ENCODE peak calls at places on chromosomes 3 and 15, in eight cellular contexts. F is adrenal gland, E is heart left ventricle, I is lower lobe of right lung, Z is right lobe of liver, J is DND-41, T is GM23338, G is thoracic aorta. Y is an unnamed sample. For H3K4me1, the result is how much of the 10 kb centered on the place peaks cover.

GRCh38 chr15:76245072-76245610 is 66.1 kb downstream of the ETFA start:
- DNase-seq in F (no peak), E (no peak), I (no peak), Z (no peak), J (no peak), T (no peak), G (no peak), Y (no peak)

GRCh38 chr15:60932051-60932915 is 296.8 kb downstream of the RORA start:
- DNase-seq in F (peak), E (no peak), I (no peak), Z (no peak), J (no peak), T (peak), G (peak), Y (peak)

GRCh38 chr3:47163023-47163989 is 607 bp downstream of the SETD2 start:
- DNase-seq in F (peak), E (peak), I (peak), Z (peak), J (peak), T (peak), G (no peak), Y (peak)

GRCh38 chr3:156148345-156148945 is 28.1 kb downstream of the KCNAB1 start:
- DNase-seq in F (no peak), E (no peak), I (no peak), Z (no peak), J (no peak), T (no peak), G (no peak), Y (no peak)

GRCh38 chr3:11554236-11554610 is 89.5 kb downstream of the VGLL4 start:
- DNase-seq in F (no peak), E (no peak), I (peak), Z (no peak), J (no peak), T (no peak), G (no peak), Y (no peak)

GRCh38 chr3:111215481-111215880 is 143.9 kb downstream of the NECTIN3 start:
- DNase-seq in F (no peak), E (no peak), I (no peak), Z (no peak), J (no peak), T (no peak), G (no peak), Y (no peak)

GRCh38 chr3:133831966-133832801 is 26.6 kb downstream of the SRPRB start:
- DNase-seq in F (no peak), E (no peak), I (no peak), Z (no peak), J (no peak), T (peak), G (no peak), Y (no peak)

GRCh38 chr3:20147374-20147773 is 38.6 kb downstream of the SGO1 start:
- DNase-seq in F (no peak), E (no peak), I (no peak), Z (no peak), J (no peak), T (no peak), G (no peak), Y (no peak)

GRCh38 chr3:123110238-123110952 is 43.6 kb downstream of the PDIA5 start:
- DNase-seq in F (no peak), E (no peak), I (no peak), Z (no peak), J (peak), T (no peak), G (no peak), Y (no peak)

GRCh38 chr3:123111640-123112039 is 44.8 kb downstream of the PDIA5 start:
- DNase-seq in F (no peak), E (no peak), I (no peak), Z (no peak), J (no peak), T (no peak), G (no peak), Y (no peak)

GRCh38 chr3:123110953-123111615 is 44.3 kb downstream of the PDIA5 start:
- DNase-seq in F (no peak), E (no peak), I (no peak), Z (no peak), J (no peak), T (no peak), G (no peak), Y (no peak)

GRCh38 chr3:123113889-123114450 is 47.1 kb downstream of the PDIA5 start:
- DNase-seq in F (no peak), E (no peak), I (no peak), Z (no peak), J (no peak), T (no peak), G (no peak), Y (no peak)

DNA sequence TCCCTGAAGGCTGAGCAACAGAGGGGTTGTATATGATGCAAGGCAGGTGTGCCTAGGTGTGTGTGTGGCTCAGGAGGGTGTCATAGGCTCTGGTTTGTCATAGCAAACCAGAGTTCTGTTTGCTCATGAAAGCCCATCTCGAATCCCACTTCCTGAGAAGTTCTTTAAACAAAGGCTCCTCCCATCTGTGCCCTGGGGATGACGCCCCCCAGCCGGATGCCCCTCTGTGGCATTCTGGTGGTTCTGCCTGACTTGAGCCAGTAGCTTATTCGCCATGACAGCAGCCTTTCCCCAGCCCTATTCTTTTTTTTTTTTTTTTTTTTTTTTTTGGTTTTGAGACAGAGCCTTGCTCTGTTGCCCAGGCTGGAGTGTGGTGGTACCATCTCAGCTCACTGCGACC is 45.4 kb downstream of the PDIA5 start:
- DNase-seq in F (no peak), E (no peak), I (no peak), Z (no peak), J (peak), T (no peak), G (no peak), Y (no peak)
- H3K4me3 ChIP-seq in F (no peak), E (no peak), I (no peak), Z (no peak), J (no peak), T (no peak), G (no peak), Y (no peak)

GRCh38 chr15:91866371-91866905 is 12.9 kb downstream of the SLCO3A1 start:
- DNase-seq in F (peak), E (no peak), I (no peak), Z (no peak), J (peak), T (no peak), G (no peak), Y (peak)
- H3K4me1 ChIP-seq in F (under half), E (under half), I (half or more), Z (under half), J (under half), T (under half), G (under half), Y (under half)

GRCh38 chr15:42578984-42579537 is 3.7 kb downstream of the STARD9 start:
- DNase-seq in F (no peak), E (no peak), I (no peak), Z (no peak), J (no peak), T (no peak), G (no peak), Y (no peak)

GRCh38 chr15:42582569-42583235 is 7.3 kb downstream of the STARD9 start:
- DNase-seq in F (no peak), E (no peak), I (no peak), Z (no peak), J (no peak), T (no peak), G (no peak), Y (no peak)

GRCh38 chr15:42584031-42584765 is 8.8 kb downstream of the STARD9 start:
- DNase-seq in F (no peak), E (no peak), I (no peak), Z (no peak), J (no peak), T (peak), G (no peak), Y (no peak)

GRCh38 chr15:42577514-42578031 is 2.2 kb downstream of the STARD9 start:
- DNase-seq in F (no peak), E (no peak), I (no peak), Z (no peak), J (no peak), T (no peak), G (no peak), Y (no peak)

GRCh38 chr15:42581272-42581730 is 5.9 kb downstream of the STARD9 start:
- DNase-seq in F (peak), E (peak), I (peak), Z (peak), J (peak), T (peak), G (peak), Y (peak)
- TF ChIP-seq CTCF in F (no peak), E (no peak), I (peak), Z (no peak), J (no peak), T (no peak), G (no peak), Y (no peak)

DNA sequence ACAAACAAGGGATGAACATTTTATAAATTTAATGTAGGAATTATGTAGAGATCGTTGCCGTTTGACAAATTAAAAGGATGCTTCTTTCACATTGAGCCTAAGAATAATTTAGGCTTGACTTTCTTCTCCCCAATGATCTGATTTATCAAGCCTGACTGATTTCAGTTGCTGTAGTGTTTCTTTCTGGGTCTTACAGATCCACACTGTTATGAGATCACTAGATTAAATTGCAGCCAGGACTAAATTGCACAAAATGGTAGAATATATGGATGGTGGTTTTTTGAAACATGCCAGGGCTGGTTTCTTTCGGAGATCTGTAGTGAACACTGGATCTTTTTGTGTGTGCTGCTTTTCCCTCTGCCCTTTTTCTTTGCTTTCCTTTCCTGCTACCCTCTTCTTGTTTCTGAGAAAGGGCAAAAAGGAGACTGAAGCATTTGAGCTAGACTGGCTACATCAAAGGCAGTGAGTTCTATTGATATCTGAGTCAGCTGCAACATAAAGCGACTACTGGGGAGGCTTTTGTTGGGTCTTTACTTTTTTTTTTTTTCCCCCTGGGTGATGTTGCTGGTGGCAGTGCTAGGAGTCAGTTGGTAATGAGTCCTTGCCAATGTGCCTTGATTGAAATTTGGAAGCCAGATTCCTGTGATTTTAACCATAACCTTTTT is 83.0 kb downstream of the AKAP13 start:
- DNase-seq in F (no peak), E (no peak), I (no peak), Z (no peak), J (peak), T (no peak), G (no peak), Y (no peak)
- H3K4me3 ChIP-seq in F (no peak), E (no peak), I (no peak), Z (no peak), J (no peak), T (no peak), G (no peak), Y (no peak)

GRCh38 chr3:81742581-81742980 is 18.9 kb downstream of the GBE1 start:
- DNase-seq in F (no peak), E (no peak), I (no peak), Z (no peak), J (no peak), T (no peak), G (no peak), Y (no peak)
- H3K4me1 ChIP-seq in F (under half), E (under half), I (under half), Z (under half), J (under half), T (under half), G (under half), Y (under half)

GRCh38 chr15:43648649-43649429 is at the start of gene CATSPER2:
- DNase-seq in F (no peak), E (no peak), I (no peak), Z (no peak), J (no peak), T (peak), G (no peak), Y (peak)
- TF ChIP-seq CTCF in F (no peak), E (no peak), I (no peak), Z (no peak), J (no peak), T (no peak), G (no peak), Y (no peak)

Y was measured in RWPE2.